ENCODE peak calls at places on chromosome 22, in seven cellular contexts. One of them, this sample, is unnamed.
A peak's percentile ranks its signal among the peaks of the same experiment; 100 is the strongest.

GRCh38 chr22:44595841-44596341 is 97.9 kb upstream of the RTL6 start:
- DNase-seq in ascending aorta: no peak
- DNase-seq in colonic mucosa: no peak
- DNase-seq in AG04450: no peak
- DNase-seq in lower lobe of right lung: no peak
- DNase-seq in caudate nucleus: no peak
- DNase-seq in kidney: no peak
- DNase-seq in this sample: no peak

GRCh38 chr22:31812977-31813605 is 59.3 kb downstream of the DEPDC5 start:
- DNase-seq in AG04450: no peak
- DNase-seq in colonic mucosa: no peak
- DNase-seq in ascending aorta: no peak
- DNase-seq in kidney: no peak
- DNase-seq in lower lobe of right lung: no peak
- DNase-seq in caudate nucleus: no peak
- DNase-seq in this sample: no peak

GRCh38 chr22:16989915-16990314 is 18.1 kb downstream of the GAB4 start:
- DNase-seq in kidney: no peak
- DNase-seq in ascending aorta: no peak
- DNase-seq in caudate nucleus: no peak
- DNase-seq in lower lobe of right lung: no peak
- DNase-seq in colonic mucosa: no peak
- DNase-seq in AG04450: no peak
- DNase-seq in this sample: no peak

GRCh38 chr22:33853200-33854097 is 66.8 kb downstream of the LARGE1 start:
- DNase-seq in ascending aorta: peak; percentile 78
- DNase-seq in kidney: peak; percentile 84
- DNase-seq in colonic mucosa: peak; percentile 77
- DNase-seq in lower lobe of right lung: peak; percentile 74
- DNase-seq in caudate nucleus: peak; percentile 41
- DNase-seq in AG04450: no peak
- DNase-seq in this sample: no peak

GRCh38 chr22:49290711-49291110 is 537.0 kb downstream of the BRD1 start:
- DNase-seq in AG04450: no peak
- DNase-seq in lower lobe of right lung: no peak
- DNase-seq in colonic mucosa: no peak
- DNase-seq in caudate nucleus: no peak
- DNase-seq in ascending aorta: peak; percentile 12
- DNase-seq in kidney: no peak
- DNase-seq in this sample: no peak

GRCh38 chr22:50260801-50261614 is 475 bp downstream of the MAPK12 start:
- DNase-seq in caudate nucleus: no peak
- DNase-seq in lower lobe of right lung: peak; percentile 68
- DNase-seq in AG04450: no peak
- DNase-seq in colonic mucosa: no peak
- DNase-seq in kidney: no peak
- DNase-seq in ascending aorta: no peak
- DNase-seq in this sample: no peak

GRCh38 chr22:43515411-43515810 is 103.6 kb downstream of the MPPED1 start:
- DNase-seq in caudate nucleus: no peak
- DNase-seq in ascending aorta: no peak
- DNase-seq in kidney: peak; percentile 55
- DNase-seq in AG04450: no peak
- DNase-seq in colonic mucosa: no peak
- DNase-seq in lower lobe of right lung: no peak
- DNase-seq in this sample: no peak

GRCh38 chr22:46195487-46196165 is 45.3 kb downstream of the PPARA start:
- DNase-seq in ascending aorta: peak; percentile 56
- DNase-seq in caudate nucleus: no peak
- DNase-seq in colonic mucosa: peak; percentile 91
- DNase-seq in kidney: no peak
- DNase-seq in AG04450: peak; percentile 18
- DNase-seq in lower lobe of right lung: no peak
- DNase-seq in this sample: no peak

GRCh38 chr22:44357962-44358553 is 45.3 kb upstream of the SHISAL1 start:
- DNase-seq in lower lobe of right lung: peak; percentile 38
- DNase-seq in kidney: peak; percentile 55
- DNase-seq in AG04450: no peak
- DNase-seq in colonic mucosa: no peak
- DNase-seq in caudate nucleus: no peak
- DNase-seq in ascending aorta: no peak
- DNase-seq in this sample: no peak

GRCh38 chr22:47249370-47249928 is 487.0 kb downstream of the TBC1D22A start:
- DNase-seq in colonic mucosa: no peak
- DNase-seq in ascending aorta: no peak
- DNase-seq in caudate nucleus: no peak
- DNase-seq in AG04450: no peak
- DNase-seq in kidney: no peak
- DNase-seq in lower lobe of right lung: no peak
- DNase-seq in this sample: no peak

GRCh38 chr22:33126881-33127280 is 68.7 kb upstream of the SYN3 start:
- DNase-seq in AG04450: no peak
- DNase-seq in kidney: no peak
- DNase-seq in caudate nucleus: no peak
- DNase-seq in lower lobe of right lung: no peak
- DNase-seq in ascending aorta: no peak
- DNase-seq in colonic mucosa: no peak
- DNase-seq in this sample: peak; percentile 16

GRCh38 chr22:46070722-46071450 is 79.4 kb upstream of the PPARA start:
- DNase-seq in AG04450: no peak
- DNase-seq in caudate nucleus: no peak
- DNase-seq in kidney: peak; percentile 86
- DNase-seq in ascending aorta: peak; percentile 75
- DNase-seq in lower lobe of right lung: peak; percentile 80
- DNase-seq in colonic mucosa: peak; percentile 68
- DNase-seq in this sample: no peak

GRCh38 chr22:41410311-41410751 is 28.6 kb downstream of the TEF start:
- DNase-seq in ascending aorta: peak; percentile 84
- DNase-seq in colonic mucosa: no peak
- DNase-seq in lower lobe of right lung: peak; percentile 86
- DNase-seq in AG04450: no peak
- DNase-seq in caudate nucleus: no peak
- DNase-seq in kidney: no peak
- DNase-seq in this sample: no peak
- H3K27ac ChIP-seq in ascending aorta: peak overlapping the region; percentile 96
- H3K27ac ChIP-seq in colonic mucosa: no peak overlapping the region
- H3K27ac ChIP-seq in lower lobe of right lung: peak overlapping the region; percentile 99
- H3K27ac ChIP-seq in AG04450: no peak overlapping the region
- H3K27ac ChIP-seq in caudate nucleus: peak overlapping the region; percentile 100
- H3K27ac ChIP-seq in kidney: peak overlapping the region; percentile 47
- H3K27ac ChIP-seq in this sample: peak overlapping the region; percentile 95

GRCh38 chr22:29275167-29275566 is 7.1 kb downstream of the EWSR1 start:
- DNase-seq in caudate nucleus: no peak
- DNase-seq in ascending aorta: no peak
- DNase-seq in colonic mucosa: no peak
- DNase-seq in kidney: no peak
- DNase-seq in AG04450: no peak
- DNase-seq in lower lobe of right lung: no peak
- DNase-seq in this sample: no peak
- H3K27ac ChIP-seq in caudate nucleus: no peak overlapping the region
- H3K27ac ChIP-seq in ascending aorta: no peak overlapping the region
- H3K27ac ChIP-seq in colonic mucosa: no peak overlapping the region
- H3K27ac ChIP-seq in kidney: no peak overlapping the region
- H3K27ac ChIP-seq in AG04450: no peak overlapping the region
- H3K27ac ChIP-seq in lower lobe of right lung: no peak overlapping the region
- H3K27ac ChIP-seq in this sample: no peak overlapping the region

DNA sequence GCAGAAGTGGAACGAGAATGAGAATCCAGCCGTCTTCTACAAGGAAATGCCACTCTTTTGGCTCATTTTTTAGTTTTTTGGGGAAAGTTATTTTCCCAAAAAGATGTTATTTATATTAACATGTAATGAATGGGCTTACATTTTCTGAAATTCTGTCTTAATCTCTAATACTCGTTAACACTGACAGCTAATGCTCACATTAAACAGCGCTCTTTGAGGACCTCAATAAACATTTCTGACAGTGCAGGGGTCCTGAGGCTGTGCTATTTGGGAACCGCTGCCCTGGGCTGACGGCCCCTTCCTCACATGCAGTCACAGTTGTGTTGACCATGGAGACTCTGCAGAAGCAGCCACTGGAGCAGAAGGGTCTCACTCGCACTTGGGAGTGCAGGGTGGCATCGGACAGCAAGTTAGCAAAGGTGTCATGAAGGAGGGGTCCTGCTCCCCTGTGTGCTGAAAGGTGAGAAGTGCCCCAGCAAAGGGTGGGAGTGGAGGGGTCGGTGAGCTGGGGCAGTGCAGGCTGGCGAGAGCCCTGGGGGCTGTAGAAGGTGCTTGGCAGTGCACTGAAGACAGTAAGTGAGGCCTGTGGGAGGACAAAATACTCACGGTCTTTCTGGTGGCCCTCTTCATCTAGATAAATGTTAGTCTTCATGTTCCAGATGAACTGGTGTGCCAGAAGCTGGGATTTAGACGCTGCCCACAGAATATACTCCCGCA is 53.1 kb upstream of the SERPIND1 start:
- DNase-seq in ascending aorta: no peak
- DNase-seq in caudate nucleus: no peak
- DNase-seq in colonic mucosa: no peak
- DNase-seq in lower lobe of right lung: no peak
- DNase-seq in AG04450: no peak
- DNase-seq in kidney: peak; percentile 35
- DNase-seq in this sample: no peak
- H3K27ac ChIP-seq in ascending aorta: no peak overlapping the region
- H3K27ac ChIP-seq in caudate nucleus: peak overlapping the region; percentile 52
- H3K27ac ChIP-seq in colonic mucosa: no peak overlapping the region
- H3K27ac ChIP-seq in lower lobe of right lung: no peak overlapping the region
- H3K27ac ChIP-seq in AG04450: no peak overlapping the region
- H3K27ac ChIP-seq in kidney: no peak overlapping the region
- H3K27ac ChIP-seq in this sample: no peak overlapping the region

GRCh38 chr22:36383110-36383581 is 4.6 kb downstream of the MYH9 start:
- DNase-seq in caudate nucleus: no peak
- DNase-seq in AG04450: peak; percentile 75
- DNase-seq in colonic mucosa: no peak
- DNase-seq in ascending aorta: peak; percentile 81
- DNase-seq in kidney: no peak
- DNase-seq in lower lobe of right lung: no peak
- DNase-seq in this sample: no peak
- H3K27ac ChIP-seq in caudate nucleus: no peak overlapping the region
- H3K27ac ChIP-seq in AG04450: peak overlapping the region; percentile 11
- H3K27ac ChIP-seq in colonic mucosa: peak overlapping the region; percentile 98
- H3K27ac ChIP-seq in ascending aorta: peak overlapping the region; percentile 99
- H3K27ac ChIP-seq in kidney: peak overlapping the region; percentile 79
- H3K27ac ChIP-seq in lower lobe of right lung: peak overlapping the region; percentile 98
- H3K27ac ChIP-seq in this sample: peak overlapping the region; percentile 68

DNA sequence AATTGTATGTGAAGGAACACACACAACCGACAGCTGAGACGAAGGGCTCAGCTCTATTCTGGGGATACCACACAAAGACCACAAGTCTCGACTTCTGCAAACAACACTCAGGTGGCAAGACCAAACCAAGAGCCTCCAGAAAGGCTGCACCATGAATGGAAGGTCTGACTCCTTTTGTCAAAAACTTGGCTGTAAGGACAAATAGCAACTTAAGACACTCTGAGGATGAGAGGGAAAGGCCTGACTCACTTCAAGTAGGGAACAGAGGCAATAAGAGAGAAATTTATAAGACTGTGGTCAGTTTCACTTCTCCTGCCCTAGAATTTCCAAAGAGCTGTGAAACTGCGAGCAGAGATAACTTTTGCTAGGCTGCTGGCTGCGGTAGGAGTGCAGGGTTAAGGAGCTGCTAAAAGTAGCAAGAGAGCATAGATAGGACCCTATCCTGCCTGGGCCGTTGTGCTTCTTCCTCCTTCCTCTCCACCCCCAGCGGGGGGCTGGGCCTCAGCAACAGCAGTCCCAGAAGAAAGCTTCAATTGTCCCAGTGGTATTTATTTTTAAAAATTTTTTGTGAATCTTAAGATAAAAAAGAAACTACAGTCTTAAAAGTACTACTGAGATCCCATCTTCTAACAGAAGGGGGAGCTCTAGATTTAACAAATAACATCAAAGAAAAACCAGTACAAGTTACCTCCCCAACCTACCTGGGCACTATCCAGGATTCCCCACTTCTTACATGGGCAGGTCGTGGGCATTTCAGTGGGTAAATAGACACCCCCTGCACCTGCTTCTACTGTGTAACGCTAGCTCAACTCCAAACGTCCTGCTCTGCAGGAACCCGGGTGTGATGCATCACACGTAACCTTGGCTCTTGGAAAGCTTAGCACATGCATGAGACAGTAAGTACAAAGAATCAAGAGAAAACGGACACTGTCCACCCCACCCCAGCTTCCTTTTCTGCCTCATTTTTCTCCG is 66.4 kb downstream of the SGSM3 start:
- DNase-seq in ascending aorta: no peak
- DNase-seq in kidney: no peak
- DNase-seq in caudate nucleus: no peak
- DNase-seq in colonic mucosa: no peak
- DNase-seq in AG04450: peak; percentile 38
- DNase-seq in lower lobe of right lung: no peak
- DNase-seq in this sample: peak; percentile 45
- H3K27ac ChIP-seq in ascending aorta: peak overlapping the region; percentile 72
- H3K27ac ChIP-seq in kidney: no peak overlapping the region
- H3K27ac ChIP-seq in caudate nucleus: peak overlapping the region; percentile 24
- H3K27ac ChIP-seq in colonic mucosa: peak overlapping the region; percentile 10
- H3K27ac ChIP-seq in AG04450: peak overlapping the region; percentile 74
- H3K27ac ChIP-seq in lower lobe of right lung: peak overlapping the region; percentile 50
- H3K27ac ChIP-seq in this sample: peak overlapping the region; percentile 70

GRCh38 chr22:24510694-24511625 is 15.8 kb downstream of the UPB1 start:
- DNase-seq in AG04450: no peak
- DNase-seq in kidney: peak; percentile 45
- DNase-seq in lower lobe of right lung: no peak
- DNase-seq in ascending aorta: no peak
- DNase-seq in colonic mucosa: peak; percentile 55
- DNase-seq in caudate nucleus: no peak
- DNase-seq in this sample: no peak

GRCh38 chr22:24515025-24515338 is 19.9 kb downstream of the UPB1 start:
- DNase-seq in kidney: no peak
- DNase-seq in colonic mucosa: no peak
- DNase-seq in AG04450: no peak
- DNase-seq in ascending aorta: no peak
- DNase-seq in lower lobe of right lung: no peak
- DNase-seq in caudate nucleus: no peak
- DNase-seq in this sample: no peak

GRCh38 chr22:24514241-24515024 is 19.3 kb downstream of the UPB1 start:
- DNase-seq in lower lobe of right lung: no peak
- DNase-seq in ascending aorta: no peak
- DNase-seq in kidney: peak; percentile 46
- DNase-seq in AG04450: no peak
- DNase-seq in colonic mucosa: peak; percentile 59
- DNase-seq in caudate nucleus: no peak
- DNase-seq in this sample: no peak

GRCh38 chr22:24513706-24514240 is 18.6 kb downstream of the UPB1 start:
- DNase-seq in lower lobe of right lung: no peak
- DNase-seq in AG04450: no peak
- DNase-seq in kidney: peak; percentile 17
- DNase-seq in colonic mucosa: no peak
- DNase-seq in caudate nucleus: no peak
- DNase-seq in ascending aorta: no peak
- DNase-seq in this sample: no peak

GRCh38 chr22:24512043-24512442 is 16.9 kb downstream of the UPB1 start:
- DNase-seq in AG04450: no peak
- DNase-seq in ascending aorta: no peak
- DNase-seq in colonic mucosa: no peak
- DNase-seq in kidney: peak; percentile 32
- DNase-seq in caudate nucleus: no peak
- DNase-seq in lower lobe of right lung: no peak
- DNase-seq in this sample: no peak
- H3K27ac ChIP-seq in AG04450: no peak overlapping the region
- H3K27ac ChIP-seq in ascending aorta: no peak overlapping the region
- H3K27ac ChIP-seq in colonic mucosa: no peak overlapping the region
- H3K27ac ChIP-seq in kidney: no peak overlapping the region
- H3K27ac ChIP-seq in caudate nucleus: no peak overlapping the region
- H3K27ac ChIP-seq in lower lobe of right lung: no peak overlapping the region
- H3K27ac ChIP-seq in this sample: no peak overlapping the region

GRCh38 chr22:20945578-20945934 is 21.5 kb upstream of the AIFM3 start:
- DNase-seq in lower lobe of right lung: no peak
- DNase-seq in caudate nucleus: no peak
- DNase-seq in ascending aorta: no peak
- DNase-seq in kidney: peak; percentile 8
- DNase-seq in colonic mucosa: no peak
- DNase-seq in AG04450: no peak
- DNase-seq in this sample: no peak
- H3K27ac ChIP-seq in lower lobe of right lung: peak overlapping the region; percentile 57
- H3K27ac ChIP-seq in caudate nucleus: no peak overlapping the region
- H3K27ac ChIP-seq in ascending aorta: no peak overlapping the region
- H3K27ac ChIP-seq in kidney: no peak overlapping the region
- H3K27ac ChIP-seq in colonic mucosa: no peak overlapping the region
- H3K27ac ChIP-seq in AG04450: no peak overlapping the region
- H3K27ac ChIP-seq in this sample: peak overlapping the region; percentile 28